ENCODE peak calls at places on chromosome 1, in four cellular contexts. K is HepG2, Y is K562, F is GM12878. N is an unnamed sample.

GRCh38 chr1:197927908-197928665 is 10.9 kb downstream of the LHX9 start:
- DNase-seq in K (no peak), Y (no peak), F (no peak), N (no peak)

GRCh38 chr1:21027805-21028204 is 148.9 kb downstream of the EIF4G3 start:
- DNase-seq in Y (peak), K (no peak), F (no peak), N (no peak)

GRCh38 chr1:212353181-212353580 is 61.5 kb downstream of the PACC1 start:
- DNase-seq in Y (no peak), K (no peak), F (no peak), N (no peak)

GRCh38 chr1:3019516-3020051 is 1.7 kb upstream of the ACTRT2 start:
- DNase-seq in F (no peak), K (no peak), Y (no peak), N (no peak)

GRCh38 chr1:119294728-119295127 is 73.9 kb upstream of the HAO2 start:
- DNase-seq in K (peak), Y (no peak), F (no peak), N (no peak)

GRCh38 chr1:41582851-41583657 is 98.6 kb upstream of the EDN2 start:
- DNase-seq in F (no peak), Y (no peak), K (no peak), N (no peak)

GRCh38 chr1:183838221-183838620 is 33.3 kb downstream of the RGL1 start:
- DNase-seq in Y (no peak), F (no peak), K (no peak), N (no peak)

GRCh38 chr1:168297019-168297418 is 16.3 kb downstream of the TBX19 start:
- DNase-seq in K (no peak), F (no peak), Y (no peak), N (no peak)

GRCh38 chr1:71049951-71050598 is 2.5 kb upstream of the PTGER3 start:
- DNase-seq in Y (peak), F (peak), K (peak), N (no peak)

GRCh38 chr1:1782399-1783221 is 4.3 kb upstream of the NADK start:
- DNase-seq in F (no peak), Y (peak), K (peak), N (peak)

GRCh38 chr1:18288609-18289219 is 181.1 kb downstream of the IGSF21 start:
- DNase-seq in F (no peak), Y (no peak), K (no peak), N (no peak)

GRCh38 chr1:228902781-228903572 is 167.7 kb downstream of the RHOU start:
- DNase-seq in K (peak), Y (no peak), F (no peak), N (no peak)

GRCh38 chr1:42767510-42767924 is 468 bp downstream of the C1orf50 start:
- DNase-seq in F (no peak), K (peak), Y (no peak), N (no peak)

GRCh38 chr1:8518490-8518801 is 200.5 kb downstream of the SLC45A1 start:
- DNase-seq in F (no peak), K (no peak), Y (no peak), N (no peak)

GRCh38 chr1:222301653-222302052 is 246.3 kb downstream of the HHIPL2 start:
- DNase-seq in Y (no peak), K (no peak), F (no peak), N (no peak)

GRCh38 chr1:179016694-179017382 is 8.9 kb upstream of the FAM20B start:
- DNase-seq in F (no peak), K (peak), Y (peak), N (no peak)

GRCh38 chr1:154404984-154405761 is at the start of gene IL6R:
- DNase-seq in Y (peak), F (no peak), K (peak), N (peak)

GRCh38 chr1:153336650-153337049 is 12.0 kb downstream of the PGLYRP4 start:
- DNase-seq in K (no peak), F (no peak), Y (no peak), N (no peak)

GRCh38 chr1:111227875-111228747 is 598 bp downstream of the CHI3L2 start:
- DNase-seq in K (peak), Y (no peak), F (no peak), N (no peak)

DNA sequence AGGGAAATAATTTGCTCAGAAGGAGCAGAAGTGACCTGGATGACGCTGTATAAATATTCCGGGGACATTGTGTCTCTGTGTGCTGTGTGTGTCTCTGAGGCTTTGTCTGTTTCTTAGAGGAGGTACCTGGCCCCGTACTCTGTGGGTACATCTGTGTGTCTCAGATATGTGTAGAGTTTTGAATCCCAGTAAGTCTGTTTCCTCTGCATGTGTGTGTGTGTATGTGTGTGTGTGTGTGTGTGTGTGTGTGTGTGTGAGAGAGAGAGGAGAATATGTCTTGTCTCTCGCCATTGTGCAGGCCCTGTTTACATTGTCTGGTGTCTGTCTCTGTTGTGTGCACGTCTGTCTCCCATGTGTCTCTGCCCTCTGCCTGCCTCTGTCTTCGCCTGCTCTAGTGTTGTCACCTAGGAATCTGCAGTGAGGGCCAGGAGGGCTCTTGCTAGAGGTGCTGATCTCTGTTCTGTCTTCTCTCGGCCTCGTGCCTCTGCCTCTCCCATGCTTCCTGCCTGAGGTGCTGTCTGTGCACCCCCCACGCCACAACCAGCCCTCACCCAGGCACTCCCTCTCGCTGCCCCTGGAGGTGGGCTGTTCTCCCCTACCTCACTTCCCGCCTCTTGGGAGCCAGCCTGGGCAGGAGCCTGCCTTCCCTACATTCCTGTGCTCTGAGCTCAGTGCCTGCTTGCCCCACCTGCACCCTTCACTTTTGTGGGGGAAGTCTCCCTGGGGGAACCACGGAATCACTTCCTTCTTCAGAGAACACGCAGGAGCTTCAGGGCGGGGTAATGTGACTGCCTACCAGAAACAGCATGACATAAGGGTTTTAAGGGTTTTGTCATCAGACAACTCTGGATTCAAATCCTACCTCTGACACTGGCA is 5.9 kb downstream of the MAP7D1 start:
- DNase-seq in K (no peak), Y (no peak), F (no peak), N (no peak)
- TF ChIP-seq ATF2 in K (no peak), Y (no peak), F (no peak), N (no peak)

GRCh38 chr1:27430903-27431653 is 38.7 kb downstream of the GPR3 start:
- DNase-seq in Y (no peak), K (no peak), F (no peak), N (no peak)

GRCh38 chr1:27435566-27436203 is 43.3 kb downstream of the GPR3 start:
- DNase-seq in K (no peak), Y (no peak), F (no peak), N (no peak)

GRCh38 chr1:27438621-27439061 is 46.2 kb downstream of the GPR3 start:
- DNase-seq in K (no peak), F (no peak), Y (no peak), N (no peak)

GRCh38 chr1:27439150-27439549 is 46.7 kb downstream of the GPR3 start:
- DNase-seq in F (no peak), Y (no peak), K (no peak), N (no peak)

GRCh38 chr1:27436204-27437159 is 44.1 kb downstream of the GPR3 start:
- DNase-seq in F (no peak), K (peak), Y (peak), N (no peak)
- TF ChIP-seq ESRRA in F (no peak), K (no peak), Y (no peak), N (no peak)

GRCh38 chr1:116769994-116770393 is 15.8 kb downstream of the CD2 start:
- DNase-seq in F (no peak), K (no peak), Y (no peak), N (no peak)
- TF ChIP-seq ATF2 in F (no peak), K (no peak), Y (no peak), N (no peak)

DNA sequence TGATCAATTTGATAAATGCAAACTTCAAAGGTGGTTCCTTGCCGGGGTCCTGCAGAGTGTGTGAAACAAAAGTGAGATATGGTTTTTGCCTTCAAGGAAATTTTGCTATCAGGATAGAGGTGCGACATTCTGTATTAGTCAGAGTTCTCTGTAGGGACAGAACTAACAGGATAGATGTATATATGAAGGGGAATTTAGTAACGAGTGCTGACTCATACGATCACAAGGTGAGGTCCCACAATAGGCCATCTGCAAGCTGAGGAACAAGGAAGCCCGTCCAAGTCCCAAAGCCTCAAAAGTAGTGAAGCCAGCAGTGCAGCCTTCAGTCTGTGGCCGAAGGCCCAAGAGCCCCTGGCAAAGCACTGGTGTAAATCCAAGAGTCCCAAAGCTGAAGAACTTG is 157.0 kb downstream of the RYR2 start:
- DNase-seq in K (no peak), Y (no peak), F (no peak), N (no peak)
- TF ChIP-seq ESRRA in K (no peak), Y (no peak), F (no peak), N (no peak)

GRCh38 chr1:94119306-94119705 is 1.6 kb downstream of the ABCA4 start:
- DNase-seq in Y (no peak), F (no peak), K (no peak), N (no peak)

GRCh38 chr1:94120591-94120901 is 402 bp downstream of the ABCA4 start:
- DNase-seq in F (no peak), Y (no peak), K (no peak), N (no peak)

GRCh38 chr1:94120983-94121382 is at the start of gene ABCA4:
- DNase-seq in Y (no peak), K (no peak), F (no peak), N (no peak)

GRCh38 chr1:94121411-94121821 is 468 bp upstream of the ABCA4 start:
- DNase-seq in F (no peak), Y (no peak), K (peak), N (no peak)

DNA sequence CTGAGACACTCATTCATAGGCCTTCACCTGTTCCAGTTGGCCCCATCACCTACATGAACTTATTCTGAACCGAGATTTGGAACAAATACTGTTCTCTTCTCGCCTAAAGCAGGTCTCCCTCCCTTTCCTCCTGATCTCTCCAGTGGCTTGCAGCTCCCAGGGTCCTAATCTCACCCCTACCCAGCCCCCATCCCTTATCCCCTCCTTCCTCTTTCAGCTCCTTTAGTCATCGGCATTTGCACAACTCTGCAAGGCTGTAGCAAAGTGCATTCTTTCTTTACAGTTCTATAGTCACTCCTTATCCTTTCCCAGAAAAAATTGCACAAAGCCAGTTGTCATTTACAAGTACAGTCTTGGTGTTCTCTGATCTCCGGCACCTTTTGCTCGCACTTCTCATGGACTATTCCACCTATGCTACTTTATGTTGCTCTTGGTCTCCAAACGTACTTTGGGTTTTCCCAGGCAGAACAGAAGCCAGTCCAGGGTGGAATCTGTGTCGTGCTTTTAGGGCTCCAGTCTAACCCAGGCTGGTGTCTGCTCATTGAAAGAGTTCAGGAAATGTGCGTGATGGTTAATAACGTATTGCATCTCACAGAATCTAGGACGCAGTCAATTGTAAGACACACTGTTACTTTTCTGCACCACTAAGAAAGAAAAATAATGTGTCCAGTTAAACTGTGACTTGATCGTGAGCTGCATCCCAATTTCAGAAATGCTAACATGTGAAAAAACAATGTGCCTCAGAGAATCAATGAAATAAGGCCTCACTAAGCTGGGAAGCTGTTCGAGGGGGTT is 955 bp downstream of the ABCA4 start:
- DNase-seq in K (no peak), F (no peak), Y (no peak), N (no peak)
- TF ChIP-seq ATF2 in K (no peak), F (no peak), Y (no peak), N (no peak)

GRCh38 chr1:17059391-17060128 is 5.7 kb upstream of the SDHB start:
- DNase-seq in F (peak), K (peak), Y (peak), N (peak)
- TF ChIP-seq ESRRA in F (no peak), K (no peak), Y (peak), N (no peak)

DNA sequence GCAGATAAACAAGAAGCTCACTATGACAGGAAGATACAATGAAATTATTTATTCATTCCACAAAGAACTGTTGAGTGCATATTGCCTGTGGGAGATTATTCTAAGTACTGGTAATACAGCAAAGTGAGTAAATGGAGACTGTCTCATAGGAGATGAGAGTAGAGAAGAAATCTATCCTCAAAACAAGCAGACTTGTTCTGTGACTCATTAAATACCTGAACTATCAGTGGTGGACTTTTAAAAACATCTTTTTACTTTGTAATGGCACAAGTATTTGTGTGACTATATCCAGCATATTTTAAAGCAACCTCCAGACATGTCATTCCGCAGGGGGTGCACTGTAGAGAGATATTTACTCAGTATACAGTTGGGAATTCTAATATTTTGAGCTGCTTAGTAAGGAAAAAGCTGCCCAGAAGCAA is 259.2 kb downstream of the FMN2 start:
- DNase-seq in F (no peak), Y (no peak), K (no peak), N (no peak)
- TF ChIP-seq ATF2 in F (no peak), Y (no peak), K (no peak), N (no peak)

GRCh38 chr1:237134929-237135328 is 92.9 kb downstream of the RYR2 start:
- DNase-seq in F (no peak), Y (no peak), K (no peak), N (no peak)

GRCh38 chr1:237133921-237134320 is 91.9 kb downstream of the RYR2 start:
- DNase-seq in Y (no peak), K (no peak), F (no peak), N (no peak)

GRCh38 chr1:237141471-237141870 is 99.5 kb downstream of the RYR2 start:
- DNase-seq in Y (no peak), K (no peak), F (no peak), N (no peak)

GRCh38 chr1:237139732-237140131 is 97.7 kb downstream of the RYR2 start:
- DNase-seq in K (no peak), Y (no peak), F (no peak), N (no peak)

GRCh38 chr1:237138551-237138950 is 96.6 kb downstream of the RYR2 start:
- DNase-seq in F (no peak), Y (no peak), K (no peak), N (no peak)
- TF ChIP-seq ESRRA in F (no peak), Y (no peak), K (no peak), N (no peak)

GRCh38 chr1:165697881-165698842 is at the start of gene ALDH9A1:
- DNase-seq in F (peak), Y (peak), K (peak), N (peak)

GRCh38 chr1:165695011-165695410 is 3.4 kb downstream of the ALDH9A1 start:
- DNase-seq in F (no peak), Y (no peak), K (no peak), N (no peak)

GRCh38 chr1:165699577-165699976 is 1.2 kb upstream of the ALDH9A1 start:
- DNase-seq in K (peak), Y (no peak), F (no peak), N (no peak)

GRCh38 chr1:165697491-165697880 is 876 bp downstream of the ALDH9A1 start:
- DNase-seq in F (no peak), K (no peak), Y (no peak), N (no peak)

GRCh38 chr1:165696625-165697100 is 1.7 kb downstream of the ALDH9A1 start:
- DNase-seq in F (no peak), Y (no peak), K (no peak), N (no peak)
- TF ChIP-seq ATF2 in F (no peak), Y (no peak), K (no peak), N (no peak)

GRCh38 chr1:61561666-61562065 is 163.3 kb downstream of the TM2D1 start:
- DNase-seq in F (no peak), Y (no peak), K (no peak), N (no peak)
- TF ChIP-seq ESRRA in F (no peak), Y (no peak), K (no peak), N (no peak)